ENCODE peak calls at places on chromosomes 1 and 21, in seven cellular contexts. Q is lower lobe of right lung, U is OCI-LY7, M is body of pancreas, T is brain microvascular endothelial cell, C is neural crest cell, G is GM13977. B is an unnamed sample.

GRCh38 chr1:36118396-36118795 is 6.6 kb downstream of the COL8A2 start:
- DNase-seq in Q (no peak), U (no peak), M (no peak), T (no peak), C (no peak), G (no peak), B (no peak)

GRCh38 chr1:9787702-9788101 is 36.1 kb downstream of the CLSTN1 start:
- DNase-seq in Q (no peak), U (peak), M (no peak), T (no peak), C (no peak), G (peak), B (no peak)

GRCh38 chr1:174743654-174744561 is 255.8 kb upstream of the CACYBP start:
- DNase-seq in Q (no peak), U (peak), M (no peak), T (no peak), C (no peak), G (peak), B (no peak)

GRCh38 chr1:233721003-233721595 is 107.2 kb downstream of the KCNK1 start:
- DNase-seq in Q (no peak), U (no peak), M (no peak), T (no peak), C (no peak), G (no peak), B (no peak)

GRCh38 chr1:33374336-33375105 is 53.6 kb upstream of the A3GALT2 start:
- DNase-seq in Q (no peak), U (no peak), M (no peak), T (no peak), C (no peak), G (no peak), B (no peak)

GRCh38 chr1:234768569-234769283 is 158.7 kb upstream of the IRF2BP2 start:
- DNase-seq in Q (no peak), U (no peak), M (no peak), T (no peak), C (no peak), G (no peak), B (no peak)

GRCh38 chr1:103461171-103462105 is 64.1 kb upstream of the RNPC3 start:
- DNase-seq in Q (no peak), U (peak), M (no peak), T (no peak), C (no peak), G (peak), B (no peak)

GRCh38 chr21:41970751-41971653 is 17.2 kb upstream of the C2CD2 start:
- DNase-seq in Q (no peak), U (no peak), M (no peak), T (no peak), C (no peak), G (no peak), B (peak)

GRCh38 chr1:94383966-94384408 is 34.2 kb upstream of the ABCD3 start:
- DNase-seq in Q (no peak), U (no peak), M (peak), T (peak), C (no peak), G (peak), B (no peak)

GRCh38 chr1:92043621-92044020 is 13.8 kb downstream of the EPHX4 start:
- DNase-seq in Q (no peak), U (no peak), M (no peak), T (no peak), C (no peak), G (no peak), B (no peak)

GRCh38 chr1:116256875-116257823 is 115.9 kb upstream of the ATP1A1 start:
- DNase-seq in Q (no peak), U (peak), M (no peak), T (no peak), C (no peak), G (peak), B (no peak)

GRCh38 chr1:41513388-41513745 is 28.9 kb upstream of the EDN2 start:
- DNase-seq in Q (no peak), U (no peak), M (no peak), T (no peak), C (no peak), G (peak), B (no peak)

GRCh38 chr1:150469291-150469690 is 17.9 kb upstream of the TARS2 start:
- DNase-seq in Q (no peak), U (no peak), M (no peak), T (no peak), C (no peak), G (no peak), B (no peak)

GRCh38 chr21:27700974-27701614 is 734.2 kb upstream of the ADAMTS5 start:
- DNase-seq in Q (peak), U (peak), M (peak), T (peak), C (peak), G (peak), B (no peak)

GRCh38 chr1:73635021-73635420 is 563.0 kb downstream of the LRRIQ3 start:
- DNase-seq in Q (no peak), U (no peak), M (no peak), T (no peak), C (no peak), G (no peak), B (no peak)
- TF ChIP-seq CTCF in Q (no peak), U (no peak), M (no peak), T (no peak), C (no peak), G (peak), B (no peak)

GRCh38 chr1:67686272-67687197 is 1.5 kb downstream of the GADD45A start:
- DNase-seq in Q (peak), U (peak), M (peak), T (peak), C (peak), G (peak), B (peak)
- TF ChIP-seq CTCF in Q (no peak), U (peak), M (no peak), T (no peak), C (no peak), G (no peak), B (peak)

DNA sequence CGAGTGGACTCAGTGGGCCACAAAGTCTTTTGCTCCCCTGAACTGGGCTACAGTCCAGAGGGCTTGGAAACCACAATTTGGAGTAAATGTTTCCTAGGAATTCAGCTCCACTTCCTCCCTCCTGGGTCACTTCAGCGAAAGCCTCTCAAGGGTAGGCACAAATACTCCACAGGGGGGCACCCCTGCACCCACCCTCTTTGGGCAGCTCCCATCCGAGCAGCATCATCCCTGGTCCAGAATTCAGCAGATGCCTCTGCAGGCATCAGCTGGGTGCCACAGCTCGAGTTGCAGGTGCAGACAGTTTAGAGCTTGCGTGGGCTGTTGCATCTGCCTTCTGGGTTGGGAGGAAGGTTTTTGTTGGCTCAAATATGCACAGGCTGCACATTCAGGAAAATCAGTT is 25.0 kb downstream of the KANK4 start:
- DNase-seq in Q (no peak), U (peak), M (peak), T (no peak), C (no peak), G (no peak), B (no peak)
- TF ChIP-seq CTCF in Q (no peak), U (peak), M (peak), T (peak), C (peak), G (no peak), B (peak)

DNA sequence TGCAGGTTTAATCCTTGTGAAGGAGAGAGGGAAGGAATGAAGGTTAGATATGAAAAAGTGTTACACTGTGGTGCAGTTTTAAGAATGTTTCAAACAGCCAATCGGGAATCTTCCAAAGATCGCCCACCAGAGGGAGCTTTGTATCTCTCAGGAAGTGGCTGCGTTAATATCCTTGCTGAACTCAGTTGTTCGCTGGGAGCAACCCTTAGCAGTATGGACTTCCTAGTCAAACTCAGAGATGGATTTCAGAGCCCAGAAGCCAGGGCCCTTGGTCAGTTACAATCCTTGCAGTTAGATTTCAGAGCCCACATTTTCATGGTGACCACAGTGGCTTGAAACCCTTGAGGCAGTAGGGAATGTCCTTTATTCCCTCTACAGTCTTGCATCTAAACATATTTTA is 136.2 kb downstream of the NTNG1 start:
- DNase-seq in Q (no peak), U (peak), M (peak), T (peak), C (peak), G (no peak), B (no peak)
- TF ChIP-seq CTCF in Q (peak), U (peak), M (peak), T (peak), C (peak), G (peak), B (peak)